ENCODE peak calls at places on chromosome 6, in eight cellular contexts. H is activated B cell treated with CpG ODN at 0.5 μM for 24 hours; J is stomach; L is T-cell; B is KBM-7; T is activated naive CD4-positive, alpha-beta T cell; K is anterior cingulate cortex; U is NCI-H510A. Z is an unnamed sample.

GRCh38 chr6:165439928-165440554 is 130.6 kb upstream of the C6orf118 start:
- DNase-seq in K (no peak), H (no peak), U (no peak), J (no peak), L (no peak), B (peak; percentile 40), T (no peak), Z (no peak)

GRCh38 chr6:20377623-20378265 is 23.9 kb upstream of the E2F3 start:
- DNase-seq in U (no peak), K (no peak), L (no peak), B (no peak), H (no peak), T (no peak), J (no peak), Z (no peak)

GRCh38 chr6:35931120-35931561 is 10.2 kb upstream of the SRPK1 start:
- DNase-seq in H (no peak), U (no peak), B (no peak), K (no peak), J (no peak), L (no peak), T (no peak), Z (peak; percentile 63)

GRCh38 chr6:66772785-66773184 is 1065.8 kb upstream of the EYS start:
- DNase-seq in H (no peak), U (no peak), J (no peak), K (no peak), T (no peak), B (no peak), L (no peak), Z (no peak)

GRCh38 chr6:36914227-36914794 is 28.6 kb downstream of the C6orf89 start:
- DNase-seq in B (no peak), L (no peak), H (no peak), U (no peak), K (no peak), J (peak; percentile 62), T (no peak), Z (no peak)

GRCh38 chr6:150877928-150878327 is 12.4 kb downstream of the MTHFD1L start:
- DNase-seq in T (no peak), H (no peak), J (peak; percentile 81), L (no peak), B (no peak), U (no peak), K (no peak), Z (no peak)

GRCh38 chr6:160293844-160294243 is 35.2 kb upstream of the SLC22A2 start:
- DNase-seq in B (no peak), U (no peak), T (no peak), K (no peak), J (peak; percentile 50), L (no peak), H (no peak), Z (no peak)

GRCh38 chr6:94478178-94479140 is 1059.1 kb upstream of the EPHA7 start:
- DNase-seq in U (no peak), L (no peak), B (no peak), J (no peak), H (no peak), K (no peak), T (no peak), Z (no peak)

GRCh38 chr6:36962874-36963273 is 8.3 kb downstream of the PI16 start:
- DNase-seq in L (peak; percentile 76), U (peak; percentile 38), K (peak; percentile 72), J (peak; percentile 59), B (peak; percentile 96), H (peak; percentile 74), T (peak; percentile 52), Z (no peak)

GRCh38 chr6:125953502-125953875 is 3.1 kb upstream of the HINT3 start:
- DNase-seq in U (peak; percentile 52), B (no peak), T (no peak), J (peak; percentile 78), H (no peak), K (no peak), L (no peak), Z (no peak)

GRCh38 chr6:115485400-115485799 is 575.3 kb downstream of the FRK start:
- DNase-seq in H (no peak), J (no peak), B (no peak), K (no peak), T (no peak), U (peak; percentile 2), L (no peak), Z (no peak)

GRCh38 chr6:2478200-2478599 is 232.8 kb upstream of the GMDS start:
- DNase-seq in H (no peak), B (no peak), J (no peak), U (no peak), T (no peak), L (no peak), K (no peak), Z (no peak)

GRCh38 chr6:89260832-89261231 is 43.7 kb upstream of the GABRR1 start:
- DNase-seq in B (peak; percentile 83), J (no peak), K (no peak), H (no peak), T (no peak), U (peak; percentile 48), L (no peak), Z (no peak)

GRCh38 chr6:109944448-109944847 is 33.7 kb upstream of the GPR6 start:
- DNase-seq in L (no peak), K (no peak), T (no peak), J (no peak), H (no peak), U (no peak), B (no peak), Z (no peak)

GRCh38 chr6:108591040-108591816 is 30.5 kb downstream of the FOXO3 start:
- DNase-seq in J (no peak), L (no peak), H (no peak), B (no peak), T (no peak), K (no peak), U (no peak), Z (no peak)

GRCh38 chr6:122429328-122429727 is 29.9 kb downstream of the HSF2 start:
- DNase-seq in J (no peak), K (no peak), U (no peak), L (no peak), T (no peak), H (no peak), B (no peak), Z (no peak)